ENCODE peak calls at places on chromosome 9, in eight cellular contexts. B is right atrium auricular region, O is AG04450, Q is caudate nucleus, I is NCI-H1105, W is SW480, K is NCI-H2081, J is substantia nigra. H is an unnamed sample.

GRCh38 chr9:114779352-114779845 is 26.4 kb downstream of the TNFSF15 start:
- DNase-seq in J (no peak), B (peak; percentile 75), O (no peak), K (peak; percentile 16), I (peak; percentile 72), W (peak; percentile 4), Q (no peak), H (peak; percentile 95)

GRCh38 chr9:133125706-133126696 is 5.0 kb upstream of the RALGDS start:
- DNase-seq in W (no peak), J (no peak), I (no peak), B (no peak), K (no peak), Q (no peak), O (no peak), H (no peak)

GRCh38 chr9:86563959-86564358 is 209.7 kb upstream of the TUT7 start:
- DNase-seq in B (no peak), K (no peak), W (no peak), I (no peak), J (no peak), Q (no peak), O (no peak), H (no peak)

GRCh38 chr9:121686930-121687541 is 35.6 kb downstream of the DAB2IP start:
- DNase-seq in Q (peak; percentile 60), J (peak; percentile 19), K (peak; percentile 64), B (peak; percentile 84), I (peak; percentile 41), O (peak; percentile 30), W (peak; percentile 66), H (no peak)

GRCh38 chr9:122394265-122395242 is 23.7 kb downstream of the PTGS1 start:
- DNase-seq in I (no peak), B (peak; percentile 86), K (no peak), Q (no peak), W (no peak), J (no peak), O (peak; percentile 78), H (no peak)

GRCh38 chr9:114619205-114619758 is 8.2 kb downstream of the TMEM268 start:
- DNase-seq in O (no peak), K (no peak), B (no peak), J (no peak), Q (no peak), W (no peak), I (no peak), H (no peak)

GRCh38 chr9:85212209-85212608 is 529.5 kb downstream of the AGTPBP1 start:
- DNase-seq in Q (no peak), I (no peak), K (no peak), J (no peak), O (no peak), B (no peak), W (peak; percentile 83), H (peak; percentile 54)

GRCh38 chr9:98807070-98807810 is at the start of gene GALNT12:
- DNase-seq in B (no peak), J (no peak), I (peak; percentile 40), W (peak; percentile 35), K (peak; percentile 24), O (no peak), Q (peak; percentile 28), H (no peak)

GRCh38 chr9:38670542-38671371 is 49.2 kb downstream of the FAM240B start:
- DNase-seq in I (no peak), W (no peak), O (no peak), J (no peak), K (no peak), B (no peak), Q (no peak), H (no peak)

GRCh38 chr9:109286571-109286977 is 34.3 kb downstream of the EPB41L4B start:
- DNase-seq in W (no peak), B (no peak), I (no peak), J (no peak), Q (no peak), K (no peak), O (no peak), H (no peak)

GRCh38 chr9:35756743-35757526 is 2.9 kb upstream of the MSMP start:
- DNase-seq in Q (peak; percentile 55), B (peak; percentile 73), W (peak; percentile 80), J (peak; percentile 41), I (peak; percentile 70), K (peak; percentile 82), O (no peak), H (no peak)

GRCh38 chr9:78954286-78954685 is 617.5 kb upstream of the TLE4 start:
- DNase-seq in B (no peak), I (no peak), K (no peak), Q (no peak), O (no peak), J (no peak), W (no peak), H (no peak)

GRCh38 chr9:131528186-131528585 is 2.9 kb downstream of the UCK1 start:
- DNase-seq in K (no peak), J (no peak), Q (no peak), I (no peak), B (no peak), W (no peak), O (no peak), H (no peak)

GRCh38 chr9:133572821-133573361 is 36.3 kb downstream of the FAM163B start:
- DNase-seq in B (no peak), K (peak; percentile 48), J (peak; percentile 25), Q (peak; percentile 19), O (no peak), W (no peak), I (peak; percentile 38), H (no peak)

GRCh38 chr9:127698985-127699670 is 7.7 kb upstream of the CFAP157 start:
- DNase-seq in K (no peak), Q (peak; percentile 87), J (peak; percentile 80), W (peak; percentile 96), B (peak; percentile 99), I (no peak), O (peak; percentile 92), H (peak; percentile 87)

GRCh38 chr9:21047315-21047714 is 15.9 kb upstream of the HACD4 start:
- DNase-seq in J (no peak), Q (no peak), W (no peak), K (no peak), O (no peak), I (no peak), B (no peak), H (no peak)

GRCh38 chr9:128494108-128494742 is 10.3 kb upstream of the GLE1 start:
- DNase-seq in Q (no peak), B (peak; percentile 74), J (no peak), K (peak; percentile 53), W (no peak), O (no peak), I (no peak), H (no peak)

GRCh38 chr9:134268308-134268724 is 57.9 kb upstream of the RXRA start:
- DNase-seq in K (no peak), J (no peak), B (no peak), W (no peak), I (no peak), O (no peak), Q (no peak), H (no peak)

GRCh38 chr9:132166599-132166998 is 4.7 kb downstream of the NTNG2 start:
- DNase-seq in W (no peak), I (no peak), J (no peak), K (no peak), Q (no peak), B (no peak), O (no peak), H (no peak)

GRCh38 chr9:36485647-36486453 is 85.8 kb upstream of the RNF38 start:
- DNase-seq in O (no peak), K (no peak), Q (no peak), W (peak; percentile 20), I (no peak), J (no peak), B (peak; percentile 62), H (no peak)

GRCh38 chr9:133202145-133202513 is 6.9 kb downstream of the OBP2B start:
- DNase-seq in W (no peak), J (no peak), O (no peak), Q (no peak), B (no peak), I (no peak), K (no peak), H (no peak)

GRCh38 chr9:95615246-95615645 is 98.5 kb upstream of the PTCH1 start:
- DNase-seq in O (no peak), I (no peak), Q (no peak), B (no peak), W (no peak), J (no peak), K (no peak), H (no peak)

GRCh38 chr9:111928342-111928720 is 31.7 kb downstream of the UGCG start:
- DNase-seq in O (no peak), J (no peak), W (no peak), I (no peak), K (no peak), Q (no peak), B (no peak), H (no peak)

GRCh38 chr9:81620009-81620405 is 69.3 kb downstream of the TLE1 start:
- DNase-seq in Q (no peak), B (no peak), O (no peak), I (no peak), J (no peak), W (no peak), K (no peak), H (no peak)

GRCh38 chr9:14189578-14189977 is 124.4 kb downstream of the NFIB start:
- DNase-seq in J (no peak), I (no peak), O (no peak), Q (no peak), B (no peak), W (no peak), K (no peak), H (no peak)

GRCh38 chr9:92669527-92669889 is 423 bp downstream of the IPPK start:
- DNase-seq in W (no peak), B (peak; percentile 57), O (no peak), K (no peak), I (no peak), J (no peak), Q (no peak), H (no peak)

GRCh38 chr9:35163413-35163812 is 1.6 kb downstream of the UNC13B start:
- DNase-seq in O (no peak), K (no peak), B (no peak), Q (no peak), J (no peak), W (no peak), I (no peak), H (no peak)

GRCh38 chr9:125748511-125749099 is 1.4 kb downstream of the PBX3 start:
- DNase-seq in B (no peak), O (no peak), J (no peak), W (no peak), K (no peak), Q (no peak), I (no peak), H (no peak)

GRCh38 chr9:123695391-123695790 is 234.5 kb downstream of the DENND1A start:
- DNase-seq in Q (no peak), O (no peak), I (no peak), B (no peak), W (no peak), K (no peak), J (no peak), H (no peak)